ENCODE peak calls at places on chromosomes 3 and 15, in six cellular contexts. X, J, Y, N, F and W are unnamed samples.

GRCh38 chr3:37907371-37907770 is 45.7 kb downstream of the CTDSPL start:
- DNase-seq in Y (no peak), F (no peak), N (no peak), J (no peak), X (no peak), W (no peak)

GRCh38 chr3:35487396-35487795 is 151.9 kb upstream of the ARPP21 start:
- DNase-seq in F (no peak), X (no peak), J (no peak), Y (no peak), N (no peak), W (no peak)

GRCh38 chr3:102233881-102234280 is 200.9 kb upstream of the ZPLD1 start:
- DNase-seq in N (no peak), Y (no peak), F (no peak), J (no peak), X (no peak), W (no peak)

GRCh38 chr3:156594229-156594683 is 39.3 kb upstream of the SSR3 start:
- DNase-seq in Y (no peak), N (no peak), J (no peak), F (no peak), X (no peak), W (no peak)

GRCh38 chr3:177831361-177831760 is 634.1 kb upstream of the TBL1XR1 start:
- DNase-seq in J (no peak), Y (no peak), N (no peak), X (no peak), F (no peak), W (no peak)

GRCh38 chr3:117219296-117219695 is 509.7 kb downstream of the TUSC7 start:
- DNase-seq in J (no peak), X (no peak), N (no peak), F (peak; percentile 8), Y (no peak), W (no peak)

GRCh38 chr3:76561494-76562242 is 478.2 kb upstream of the ROBO2 start:
- DNase-seq in Y (no peak), X (no peak), F (peak; percentile 36), N (no peak), J (no peak), W (no peak)

GRCh38 chr15:41567870-41568269 is 8.9 kb downstream of the TYRO3 start:
- DNase-seq in F (no peak), X (no peak), N (peak; percentile 43), Y (no peak), J (no peak), W (no peak)

GRCh38 chr3:122102191-122102935 is 47.2 kb downstream of the CD86 start:
- DNase-seq in X (no peak), F (no peak), N (no peak), J (no peak), Y (no peak), W (no peak)

GRCh38 chr3:98900265-98901031 is 1.0 kb downstream of the DCBLD2 start:
- DNase-seq in J (no peak), X (no peak), Y (no peak), N (no peak), F (no peak), W (no peak)

GRCh38 chr3:28577941-28578340 is 229.3 kb upstream of the AZI2 start:
- DNase-seq in X (no peak), Y (no peak), F (no peak), N (no peak), J (no peak), W (no peak)

GRCh38 chr15:75720787-75721461 is 8.3 kb upstream of the CSPG4 start:
- DNase-seq in J (no peak), X (peak; percentile 14), Y (peak; percentile 54), N (no peak), F (no peak), W (peak; percentile 52)
- TF ChIP-seq CTCF in J (peak; percentile 51), X (peak; percentile 15), Y (peak; percentile 43), N (no peak), F (no peak), W (peak; percentile 10)

DNA sequence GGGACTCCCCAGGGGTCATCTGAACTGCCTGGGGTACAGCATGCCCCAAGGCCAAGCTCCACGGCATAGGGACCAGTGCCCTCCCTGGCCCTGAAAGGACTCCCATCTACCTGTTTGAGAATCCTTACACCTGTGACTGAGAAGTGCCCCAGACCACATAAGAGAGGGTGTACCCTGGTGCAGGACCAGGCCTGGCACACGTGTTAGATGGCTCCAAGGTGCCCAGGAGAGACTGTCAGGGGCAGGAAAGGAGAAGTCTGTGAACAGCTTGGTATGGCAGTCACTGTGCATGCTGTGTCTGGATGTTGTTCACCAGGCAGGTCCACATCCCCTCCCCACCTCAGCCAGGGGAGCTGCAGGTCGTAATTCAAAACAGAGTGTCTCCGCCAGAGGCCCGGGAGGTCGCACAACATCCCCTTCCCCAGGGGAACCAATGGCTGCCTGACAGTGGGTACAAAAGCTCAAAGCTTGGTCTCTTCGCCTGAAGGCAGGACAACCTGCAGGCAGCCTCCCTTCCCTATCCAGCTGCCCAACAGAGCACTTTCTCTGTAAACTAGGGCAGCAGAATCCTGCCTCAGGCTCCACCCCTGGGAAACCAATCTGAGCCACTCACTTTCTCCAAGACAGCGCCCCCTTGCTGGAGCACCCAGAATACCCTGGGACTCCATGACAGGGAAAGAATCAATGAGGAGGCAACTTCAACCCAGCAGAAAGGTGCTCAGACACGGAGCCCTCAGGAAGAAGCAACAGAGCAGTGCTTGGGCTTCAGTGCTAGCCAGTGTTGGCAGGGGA is 3.9 kb downstream of the NUP210 start:
- DNase-seq in J (no peak), Y (no peak), X (no peak), N (no peak), F (no peak), W (no peak)
- H3K4me3 ChIP-seq in J (no peak overlapping the region), Y (no peak overlapping the region), X (no peak overlapping the region), N (no peak overlapping the region), F (no peak overlapping the region), W (no peak overlapping the region)

DNA sequence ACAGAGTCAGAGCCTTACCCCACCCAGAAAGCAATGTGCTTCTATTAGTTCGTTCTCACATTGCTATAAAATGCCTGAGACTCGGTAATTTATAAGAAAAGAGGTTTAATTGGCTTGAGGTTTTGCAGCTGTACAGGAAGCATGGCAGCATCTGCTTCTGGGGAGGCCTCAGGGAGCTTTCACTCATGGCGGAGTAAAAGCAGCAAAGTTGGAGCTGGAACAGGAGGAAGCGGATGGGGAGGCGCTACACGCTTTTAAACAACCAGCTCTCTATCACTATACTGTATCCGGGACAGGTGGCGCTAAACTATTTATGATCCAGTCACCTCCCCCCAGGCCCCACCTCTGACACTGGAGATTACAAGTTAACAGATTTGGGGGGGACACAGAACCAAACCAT is 176.3 kb upstream of the BHLHE40 start:
- DNase-seq in F (no peak), J (no peak), N (no peak), Y (no peak), X (no peak), W (no peak)
- TF ChIP-seq CTCF in F (no peak), J (no peak), N (no peak), Y (no peak), X (no peak), W (no peak)

DNA sequence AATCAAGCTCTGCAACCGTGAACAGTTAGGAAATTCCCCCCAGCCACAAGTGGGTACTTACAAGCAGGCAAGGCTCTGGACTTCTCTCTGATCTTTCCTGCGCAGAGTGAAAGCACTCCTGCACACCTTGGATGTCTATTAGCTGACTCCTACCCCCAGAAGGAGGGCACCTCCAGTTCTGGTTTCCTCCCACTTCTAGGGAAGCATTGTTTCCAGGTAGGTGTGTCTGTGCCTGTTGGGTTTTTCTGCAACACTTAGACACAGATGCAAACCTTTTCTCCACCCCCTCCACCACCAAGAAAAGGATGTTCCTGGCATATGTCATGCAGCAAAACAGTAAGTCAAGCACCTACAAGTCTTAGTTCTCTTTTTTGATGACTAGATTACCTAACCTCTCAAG is at the start of gene ZBED2:
- DNase-seq in F (no peak), N (no peak), J (no peak), Y (no peak), X (no peak), W (no peak)
- H3K4me3 ChIP-seq in F (no peak within 1 kb of the TSS), N (no peak within 1 kb of the TSS), J (no peak within 1 kb of the TSS), Y (no peak within 1 kb of the TSS), X (no peak within 1 kb of the TSS), W (no peak within 1 kb of the TSS)